ENCODE peak calls at places on chromosomes 5 and 9, in four cellular contexts. A is adrenal gland, S is suprapubic skin, V is WERI-Rb-1. Y is an unnamed sample.
A peak's percentile ranks its signal among the peaks of the same experiment; 100 is the strongest.

GRCh38 chr5:80825780-80826460 is 134.2 kb upstream of the RASGRF2 start:
- DNase-seq in A (peak; percentile 7), S (no peak), V (no peak), Y (no peak)

GRCh38 chr5:160240350-160240749 is 11.0 kb downstream of the FABP6 start:
- DNase-seq in A (no peak), S (no peak), V (no peak), Y (no peak)

GRCh38 chr5:145981612-145982571 is 45.5 kb downstream of the SH3RF2 start:
- DNase-seq in A (no peak), S (no peak), V (no peak), Y (peak; percentile 74)

GRCh38 chr5:74095871-74096270 is 469.9 kb downstream of the ARHGEF28 start:
- DNase-seq in A (no peak), S (no peak), V (no peak), Y (no peak)

GRCh38 chr9:91221332-91221731 is 140.4 kb downstream of the AUH start:
- DNase-seq in A (no peak), S (no peak), V (no peak), Y (no peak)

GRCh38 chr9:126112135-126112720 is 214.4 kb upstream of the MVB12B start:
- DNase-seq in A (no peak), S (peak; percentile 22), V (no peak), Y (no peak)

GRCh38 chr5:172739385-172739784 is 31.6 kb downstream of the DUSP1 start:
- DNase-seq in A (no peak), S (no peak), V (no peak), Y (no peak)

GRCh38 chr9:89710689-89711088 is 105.9 kb downstream of the GADD45G start:
- DNase-seq in A (peak; percentile 24), S (no peak), V (no peak), Y (no peak)

GRCh38 chr5:174120436-174120835 is 74.9 kb downstream of the NSG2 start:
- DNase-seq in A (no peak), S (no peak), V (no peak), Y (no peak)

GRCh38 chr9:106862115-106862945 is 636 bp upstream of the ZNF462 start:
- DNase-seq in A (peak; percentile 51), S (no peak), V (peak; percentile 69), Y (no peak)

GRCh38 chr9:87890866-87891265 is 8.2 kb downstream of the SPATA31E1 start:
- DNase-seq in A (no peak), S (no peak), V (no peak), Y (no peak)

GRCh38 chr5:146173597-146173996 is 8.9 kb downstream of the LARS1 start:
- DNase-seq in A (no peak), S (no peak), V (no peak), Y (no peak)

GRCh38 chr9:8736805-8737204 is 937.2 kb upstream of the DMAC1 start:
- DNase-seq in A (no peak), S (no peak), V (no peak), Y (no peak)

GRCh38 chr9:130110596-130111021 is 56.9 kb downstream of the GPR107 start:
- DNase-seq in A (peak; percentile 39), S (no peak), V (no peak), Y (no peak)

GRCh38 chr5:151696470-151697061 is 9.9 kb upstream of the SPARC start:
- DNase-seq in A (peak; percentile 68), S (peak; percentile 89), V (peak; percentile 94), Y (peak; percentile 66)

GRCh38 chr5:180832638-180833068 is 28.4 kb downstream of the ZFP62 start:
- DNase-seq in A (no peak), S (no peak), V (no peak), Y (no peak)

GRCh38 chr5:143400541-143401252 is 2.8 kb downstream of the NR3C1 start:
- DNase-seq in A (no peak), S (no peak), V (no peak), Y (no peak)

GRCh38 chr9:27351438-27351837 is 54.5 kb upstream of the EQTN start:
- DNase-seq in A (peak; percentile 59), S (no peak), V (no peak), Y (no peak)

GRCh38 chr9:36135791-36136276 is 699 bp upstream of the GLIPR2 start:
- DNase-seq in A (no peak), S (peak; percentile 79), V (no peak), Y (no peak)

GRCh38 chr5:135458921-135459331 is 6.8 kb upstream of the TIFAB start:
- DNase-seq in A (peak; percentile 18), S (peak; percentile 66), V (no peak), Y (no peak)

GRCh38 chr5:40486437-40487270 is 193.1 kb upstream of the PTGER4 start:
- DNase-seq in A (peak; percentile 44), S (no peak), V (no peak), Y (no peak)

GRCh38 chr5:56569576-56569975 is 245.8 kb upstream of the MAP3K1 start:
- DNase-seq in A (no peak), S (no peak), V (no peak), Y (no peak)

GRCh38 chr5:34497031-34497808 is 158.9 kb upstream of the RAI14 start:
- DNase-seq in A (peak; percentile 21), S (peak; percentile 77), V (no peak), Y (no peak)

GRCh38 chr9:138050472-138051330 is 173.1 kb downstream of the CACNA1B start:
- DNase-seq in A (no peak), S (no peak), V (no peak), Y (no peak)

GRCh38 chr5:151772029-151772867 is 494 bp downstream of the G3BP1 start:
- DNase-seq in A (peak; percentile 54), S (peak; percentile 77), V (no peak), Y (no peak)

GRCh38 chr5:32510860-32511259 is 66.3 kb upstream of the ZFR start:
- DNase-seq in A (no peak), S (no peak), V (no peak), Y (no peak)

GRCh38 chr9:134405527-134405926 is 79.3 kb downstream of the RXRA start:
- DNase-seq in A (no peak), S (no peak), V (no peak), Y (no peak)

GRCh38 chr9:96176901-96177718 is 124.9 kb downstream of the HSD17B3 start:
- DNase-seq in A (peak; percentile 7), S (no peak), V (peak; percentile 76), Y (no peak)

GRCh38 chr9:93288341-93288740 is 104.4 kb downstream of the WNK2 start:
- DNase-seq in A (no peak), S (no peak), V (no peak), Y (no peak)

GRCh38 chr5:81852277-81853004 is 101.5 kb upstream of the SSBP2 start:
- DNase-seq in A (no peak), S (peak; percentile 71), V (peak; percentile 49), Y (no peak)

GRCh38 chr9:28547469-28547981 is 974.2 kb upstream of the C9orf72 start:
- DNase-seq in A (no peak), S (no peak), V (no peak), Y (no peak)

GRCh38 chr5:79878721-79879336 is 112.2 kb downstream of the MTX3 start:
- DNase-seq in A (peak; percentile 31), S (no peak), V (peak; percentile 56), Y (no peak)

GRCh38 chr5:73945505-73945904 is 319.5 kb downstream of the ARHGEF28 start:
- DNase-seq in A (no peak), S (no peak), V (peak; percentile 40), Y (no peak)

GRCh38 chr5:126864042-126864688 is 87.2 kb downstream of the LMNB1 start:
- DNase-seq in A (no peak), S (no peak), V (no peak), Y (no peak)

GRCh38 chr5:11903614-11904269 is 504 bp downstream of the CTNND2 start:
- DNase-seq in A (no peak), S (no peak), V (peak; percentile 59), Y (no peak)

GRCh38 chr9:86252870-86253269 is 6.6 kb downstream of the C9orf153 start:
- DNase-seq in A (no peak), S (no peak), V (no peak), Y (no peak)

GRCh38 chr9:34554211-34555001 is 31.6 kb upstream of the ENHO start:
- DNase-seq in A (no peak), S (no peak), V (peak; percentile 76), Y (no peak)

GRCh38 chr5:123164019-123164418 is 75.0 kb downstream of the PRDM6 start:
- DNase-seq in A (no peak), S (no peak), V (no peak), Y (no peak)

GRCh38 chr5:181190711-181191525 is 14.1 kb downstream of the TRIM7 start:
- DNase-seq in A (peak; percentile 58), S (peak; percentile 79), V (peak; percentile 29), Y (no peak)

GRCh38 chr9:83538172-83538889 is at the start of gene FRMD3:
- DNase-seq in A (peak; percentile 91), S (peak; percentile 77), V (peak; percentile 83), Y (peak; percentile 21)

DNA sequence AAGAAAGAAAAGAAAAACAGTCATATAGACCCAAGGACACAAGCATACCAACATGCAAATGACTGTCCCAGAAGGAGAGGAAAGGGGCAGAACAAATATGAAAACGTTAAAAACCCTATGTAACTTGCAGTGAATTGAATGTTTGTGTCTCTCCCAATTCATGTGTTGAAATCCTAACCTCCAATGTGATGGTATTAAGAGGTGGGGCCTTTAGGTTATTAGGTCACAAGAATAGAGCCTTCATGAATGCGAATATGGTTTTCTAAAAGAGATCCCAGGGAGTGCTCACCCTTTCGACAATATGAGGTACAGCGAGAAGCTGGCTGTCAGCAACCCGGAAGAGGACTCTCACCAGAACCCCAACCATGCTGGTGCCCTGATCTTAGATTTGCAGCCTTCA is 13.9 kb downstream of the HNRNPAB start:
- DNase-seq in A (no peak), S (no peak), V (no peak), Y (no peak)
- H3K36me3 ChIP-seq in A (no peaks in the 10 kb centered on the region), S (peaks cover 76% of the 10 kb centered on the region), V (peaks cover 31% of the 10 kb centered on the region), Y (peaks cover 5% of the 10 kb centered on the region)

GRCh38 chr5:168239325-168239724 is 52.1 kb upstream of the WWC1 start:
- DNase-seq in A (no peak), S (no peak), V (no peak), Y (no peak)
- H3K36me3 ChIP-seq in A (no peaks in the 10 kb centered on the region), S (no peaks in the 10 kb centered on the region), V (no peaks in the 10 kb centered on the region), Y (no peaks in the 10 kb centered on the region)

GRCh38 chr5:109844148-109844547 is 154.4 kb downstream of the MAN2A1 start:
- DNase-seq in A (no peak), S (no peak), V (no peak), Y (no peak)
- H3K36me3 ChIP-seq in A (no peaks in the 10 kb centered on the region), S (peaks cover 49% of the 10 kb centered on the region), V (peaks cover 16% of the 10 kb centered on the region), Y (no peaks in the 10 kb centered on the region)

GRCh38 chr9:136407911-136408310 is 2.5 kb downstream of the ENTR1 start:
- DNase-seq in A (no peak), S (no peak), V (no peak), Y (no peak)
- H3K36me3 ChIP-seq in A (no peaks in the 10 kb centered on the region), S (peaks cover 49% of the 10 kb centered on the region), V (peaks cover 56% of the 10 kb centered on the region), Y (peaks cover 6% of the 10 kb centered on the region)

GRCh38 chr9:122315534-122315933 is 50.9 kb downstream of the MRRF start:
- DNase-seq in A (no peak), S (no peak), V (no peak), Y (no peak)
- H3K36me3 ChIP-seq in A (no peaks in the 10 kb centered on the region), S (peaks cover 46% of the 10 kb centered on the region), V (peaks cover 44% of the 10 kb centered on the region), Y (no peaks in the 10 kb centered on the region)